ENCODE peak calls at places on chromosomes 5 and 9, in four cellular contexts. M is suprapubic skin, E is HCT116, A is Peyer's patch. D is an unnamed sample.
A peak's percentile ranks its signal among the peaks of the same experiment; 100 is the strongest.

GRCh38 chr5:143576721-143577484 is 173.4 kb upstream of the NR3C1 start:
- DNase-seq in M (no peak), A (no peak), E (no peak), D (no peak)

GRCh38 chr5:33092719-33093118 is 348.0 kb upstream of the TARS1 start:
- DNase-seq in M (no peak), A (no peak), E (no peak), D (no peak)

GRCh38 chr5:135439426-135440205 is 7.5 kb downstream of the DCANP1 start:
- DNase-seq in E (no peak), A (no peak), M (no peak), D (no peak)

GRCh38 chr9:13110766-13111400 is 168.6 kb downstream of the MPDZ start:
- DNase-seq in A (no peak), M (no peak), E (no peak), D (no peak)

GRCh38 chr9:114694719-114695269 is 12.8 kb upstream of the TEX48 start:
- DNase-seq in M (no peak), A (no peak), E (no peak), D (no peak)

GRCh38 chr5:178777557-178777956 is 47.1 kb upstream of the ZNF354A start:
- DNase-seq in A (no peak), M (no peak), E (no peak), D (no peak)

GRCh38 chr5:111043712-111044506 is 27.6 kb upstream of the TSLP start:
- DNase-seq in A (no peak), M (no peak), E (no peak), D (no peak)

GRCh38 chr5:73638344-73639095 is 12.5 kb downstream of the ARHGEF28 start:
- DNase-seq in E (no peak), A (no peak), M (no peak), D (no peak)

GRCh38 chr9:14812806-14813205 is 90.3 kb upstream of the CER1 start:
- DNase-seq in A (no peak), M (no peak), E (no peak), D (no peak)

GRCh38 chr5:20618353-20618752 is 630.4 kb upstream of the CDH18 start:
- DNase-seq in A (no peak), M (no peak), E (no peak), D (no peak)

GRCh38 chr9:12875216-12875615 is 100.4 kb downstream of the LURAP1L start:
- DNase-seq in E (no peak), M (no peak), A (no peak), D (no peak)

GRCh38 chr5:37786855-37787254 is 53.0 kb downstream of the GDNF start:
- DNase-seq in A (no peak), E (no peak), M (no peak), D (peak; percentile 45)

GRCh38 chr5:16461782-16462181 is 3.8 kb downstream of the ZNF622 start:
- DNase-seq in E (no peak), M (no peak), A (no peak), D (no peak)

GRCh38 chr9:128503870-128504269 is 649 bp upstream of the GLE1 start:
- DNase-seq in M (no peak), A (peak; percentile 18), E (no peak), D (no peak)

GRCh38 chr9:69149321-69149807 is 24.7 kb upstream of the TJP2 start:
- DNase-seq in E (no peak), A (no peak), M (no peak), D (no peak)

GRCh38 chr5:154103223-154103622 is 64.5 kb downstream of the MFAP3 start:
- DNase-seq in M (no peak), A (no peak), E (no peak), D (no peak)

GRCh38 chr5:89580976-89581375 is 698.0 kb upstream of the MEF2C start:
- DNase-seq in M (no peak), A (no peak), E (no peak), D (no peak)

GRCh38 chr5:150779397-150780179 is 1.0 kb downstream of the SMIM3 start:
- DNase-seq in E (no peak), A (no peak), M (no peak), D (no peak)

GRCh38 chr5:10981927-10982326 is 220.9 kb upstream of the DAP start:
- DNase-seq in M (no peak), E (no peak), A (no peak), D (no peak)

DNA sequence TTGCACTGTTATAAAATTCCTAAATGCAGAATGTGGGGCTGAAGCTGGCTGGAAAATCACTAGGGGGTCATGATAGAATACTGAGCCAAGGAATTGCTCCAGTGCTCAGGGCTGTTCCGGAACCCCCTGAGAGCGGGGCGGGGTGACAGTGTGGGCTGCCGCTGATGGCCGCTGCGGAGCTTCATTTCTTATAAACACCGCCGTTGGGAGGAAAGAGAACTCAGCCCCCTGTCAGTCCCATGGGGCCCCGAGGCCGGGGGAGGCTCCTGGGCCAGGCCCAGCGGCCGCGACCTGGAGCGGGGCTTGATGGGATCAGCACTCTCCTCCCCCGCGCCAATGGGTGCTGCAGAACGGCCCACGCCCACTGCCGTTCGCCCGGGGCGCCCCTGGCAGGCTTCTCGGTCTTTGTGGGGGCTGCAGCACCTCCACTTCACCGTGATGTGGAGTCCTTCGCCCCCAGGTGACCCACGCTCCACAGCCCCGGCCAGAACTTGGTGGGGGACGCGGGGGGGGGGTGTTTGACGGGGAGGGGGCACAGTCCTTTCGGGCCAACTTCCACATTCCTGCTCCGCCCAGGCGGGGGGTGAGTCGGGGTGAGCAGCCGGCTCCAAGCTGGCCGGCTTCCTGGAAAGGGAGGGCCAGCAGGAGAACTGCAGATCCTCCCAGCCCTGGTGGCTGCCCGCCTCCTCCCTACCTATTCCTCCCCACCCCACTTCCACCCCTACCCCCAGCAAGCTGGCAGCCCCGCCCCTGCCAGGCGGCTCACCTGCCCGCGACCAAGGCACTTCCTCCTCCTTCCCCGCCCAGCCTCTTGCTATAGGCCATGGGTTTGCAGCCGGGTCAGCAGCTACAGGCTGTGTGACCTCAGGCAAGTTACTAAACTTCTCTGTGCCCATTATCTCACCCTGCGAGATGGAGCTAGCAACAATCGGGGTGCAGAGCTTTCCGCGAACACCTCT is 5.4 kb upstream of the IRF1 start:
- DNase-seq in A (peak; percentile 96), M (peak; percentile 91), E (peak; percentile 87), D (peak; percentile 77)
- H3K27ac ChIP-seq in A (peak overlapping the region; percentile 96), M (peak overlapping the region; percentile 95), E (peak overlapping the region; percentile 90), D (peak overlapping the region; percentile 83)

GRCh38 chr9:28093141-28093540 is 519.9 kb upstream of the C9orf72 start:
- DNase-seq in E (no peak), A (no peak), M (no peak), D (no peak)
- H3K27ac ChIP-seq in E (no peak overlapping the region), A (no peak overlapping the region), M (no peak overlapping the region), D (no peak overlapping the region)

GRCh38 chr9:137046094-137046787 is at the start of gene NPDC1:
- DNase-seq in E (peak; percentile 68), M (no peak), A (peak; percentile 73), D (no peak)
- H3K27ac ChIP-seq in E (peak within 1 kb of the TSS; percentile 77), M (peak within 1 kb of the TSS; percentile 41), A (no peak within 1 kb of the TSS), D (peak within 1 kb of the TSS; percentile 41)

GRCh38 chr9:35226685-35227084 is 64.9 kb downstream of the UNC13B start:
- DNase-seq in M (no peak), E (no peak), A (no peak), D (no peak)

GRCh38 chr9:35225677-35226076 is 63.9 kb downstream of the UNC13B start:
- DNase-seq in M (no peak), A (no peak), E (no peak), D (no peak)

GRCh38 chr9:35229779-35230143 is 68.0 kb downstream of the UNC13B start:
- DNase-seq in A (no peak), E (no peak), M (no peak), D (no peak)

GRCh38 chr9:35229066-35229778 is 67.4 kb downstream of the UNC13B start:
- DNase-seq in E (no peak), M (no peak), A (no peak), D (no peak)

GRCh38 chr9:35227283-35227682 is 65.5 kb downstream of the UNC13B start:
- DNase-seq in M (no peak), E (no peak), A (no peak), D (no peak)
- H3K27ac ChIP-seq in M (no peak overlapping the region), E (no peak overlapping the region), A (no peak overlapping the region), D (no peak overlapping the region)

DNA sequence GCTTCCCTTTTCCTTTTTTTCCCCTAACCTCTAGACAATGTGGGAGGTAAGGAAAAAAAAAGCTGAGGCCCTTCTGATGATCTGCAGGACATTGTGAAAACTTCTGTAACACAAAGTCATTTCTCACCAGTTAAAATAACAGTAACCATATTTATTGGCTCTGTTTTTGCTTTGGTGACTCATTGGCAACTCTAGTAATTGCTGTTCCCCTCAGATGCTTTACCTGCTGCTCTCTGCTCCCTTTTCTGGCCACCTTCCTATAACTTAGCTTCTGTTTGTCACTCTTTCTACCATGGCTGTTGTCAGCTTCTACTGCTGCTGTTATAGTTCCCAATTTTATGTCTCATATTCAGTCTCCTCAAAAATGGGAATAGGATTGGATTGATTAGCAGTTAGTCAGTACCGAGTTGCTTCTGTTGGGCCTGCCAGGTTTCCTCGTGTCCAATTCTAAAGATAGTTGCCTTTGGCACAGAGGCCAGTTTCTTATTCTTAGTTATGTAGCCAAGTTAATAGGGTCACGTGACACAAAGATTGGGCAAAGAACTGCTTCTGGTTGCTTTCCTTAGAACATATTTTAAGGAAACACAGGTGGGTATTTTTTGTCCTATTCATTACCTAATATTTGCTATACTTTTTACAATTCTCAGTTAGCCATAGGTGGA is 16.8 kb downstream of the SCAMP1 start:
- DNase-seq in E (no peak), M (no peak), A (no peak), D (no peak)
- H3K27ac ChIP-seq in E (no peak overlapping the region), M (no peak overlapping the region), A (no peak overlapping the region), D (peak overlapping the region; percentile 19)

GRCh38 chr5:169970911-169971436 is 9.3 kb downstream of the INSYN2B start:
- DNase-seq in E (no peak), M (no peak), A (no peak), D (peak; percentile 74)
- H3K27ac ChIP-seq in E (no peak overlapping the region), M (no peak overlapping the region), A (no peak overlapping the region), D (peak overlapping the region; percentile 95)

DNA sequence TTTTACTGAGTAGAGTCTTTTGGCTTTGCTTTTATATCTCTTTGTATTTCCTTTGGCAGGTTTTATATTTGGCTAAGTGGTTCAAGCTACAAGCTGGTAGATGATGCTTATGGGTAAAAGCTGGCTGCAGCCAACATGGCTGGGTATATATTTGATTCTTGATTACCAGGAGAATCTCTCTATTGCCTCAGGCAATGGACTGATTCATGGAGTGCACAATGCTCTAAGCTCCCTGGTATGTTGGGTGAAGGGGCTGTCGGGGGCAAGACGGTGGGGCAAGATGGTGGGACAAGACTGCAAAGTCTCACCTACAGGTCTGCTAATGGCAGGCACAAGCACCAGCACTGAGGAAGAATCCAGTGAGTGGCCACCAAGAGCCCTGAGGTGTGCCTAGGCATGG is 366.6 kb downstream of the DMAC1 start:
- DNase-seq in E (no peak), A (no peak), M (no peak), D (no peak)
- H3K27ac ChIP-seq in E (no peak overlapping the region), A (no peak overlapping the region), M (no peak overlapping the region), D (peak overlapping the region; percentile 89)

GRCh38 chr5:164934039-164934438 is 1428.6 kb downstream of the MAT2B start:
- DNase-seq in E (no peak), M (no peak), A (no peak), D (no peak)
- H3K27ac ChIP-seq in E (no peak overlapping the region), M (no peak overlapping the region), A (no peak overlapping the region), D (no peak overlapping the region)

DNA sequence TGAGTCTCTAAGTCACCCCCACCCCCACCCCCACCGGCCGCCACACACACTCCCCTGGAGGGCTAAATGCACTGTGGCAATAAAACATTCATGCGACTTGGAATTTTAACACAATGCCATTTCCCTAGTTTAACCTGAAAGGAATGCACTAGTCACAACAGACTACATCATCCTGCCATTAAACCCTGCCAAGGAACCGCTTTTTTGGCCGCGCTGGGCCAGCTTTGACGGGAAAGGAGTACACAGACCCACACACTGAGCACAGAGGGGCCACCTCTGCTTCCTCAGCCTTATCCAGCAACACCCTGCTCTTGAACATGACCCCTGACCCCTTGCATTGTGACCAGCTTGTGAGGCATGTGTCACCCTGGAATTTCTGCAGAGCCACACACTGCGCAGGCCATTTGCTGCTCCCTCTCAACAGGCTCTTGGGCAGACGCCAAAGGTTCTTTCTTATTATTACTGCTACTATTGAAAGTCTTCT is 165.3 kb downstream of the BNC2 start:
- DNase-seq in A (peak; percentile 19), E (no peak), M (peak; percentile 88), D (no peak)
- H3K27ac ChIP-seq in A (peak overlapping the region; percentile 59), E (no peak overlapping the region), M (peak overlapping the region; percentile 85), D (peak overlapping the region; percentile 48)